ENCODE peak calls at places on chromosome 12, in four cellular contexts. T is H7, S is GM23248, P is esophagus squamous epithelium. J is an unnamed sample.

GRCh38 chr12:108337235-108338223 is 1.6 kb downstream of the CMKLR1 start:
- DNase-seq in T (peak; percentile 79), S (peak; percentile 63), P (no peak), J (no peak)

GRCh38 chr12:58321414-58321813 is 380.0 kb downstream of the ATP23 start:
- DNase-seq in T (no peak), S (no peak), P (no peak), J (no peak)

GRCh38 chr12:115351513-115352077 is 667.6 kb upstream of the TBX3 start:
- DNase-seq in T (no peak), S (peak; percentile 81), P (no peak), J (no peak)

GRCh38 chr12:118371354-118372282 is 1.1 kb downstream of the TAOK3 start:
- DNase-seq in T (peak; percentile 71), S (peak; percentile 61), P (no peak), J (no peak)

GRCh38 chr12:34597548-34598351 is 575.5 kb downstream of the ALG10 start:
- DNase-seq in T (peak; percentile 1), S (no peak), P (no peak), J (no peak)

GRCh38 chr12:10361084-10361483 is 28.8 kb downstream of the KLRK1 start:
- DNase-seq in T (no peak), S (no peak), P (no peak), J (no peak)

GRCh38 chr12:52395761-52396434 is 10.2 kb downstream of the KRT82 start:
- DNase-seq in T (peak; percentile 96), S (peak; percentile 56), P (no peak), J (no peak)

GRCh38 chr12:86290615-86291014 is 34.4 kb upstream of the MGAT4C start:
- DNase-seq in T (no peak), S (no peak), P (no peak), J (no peak)

GRCh38 chr12:32921397-32921796 is 24.8 kb upstream of the PKP2 start:
- DNase-seq in T (no peak), S (peak; percentile 6), P (no peak), J (no peak)

GRCh38 chr12:16282978-16283377 is 5.5 kb upstream of the SLC15A5 start:
- DNase-seq in T (no peak), S (no peak), P (no peak), J (no peak)

GRCh38 chr12:80551897-80552296 is 107.9 kb downstream of the PTPRQ start:
- DNase-seq in T (no peak), S (peak; percentile 93), P (no peak), J (no peak)

GRCh38 chr12:7004840-7005239 is 13.4 kb downstream of the LPCAT3 start:
- DNase-seq in T (no peak), S (no peak), P (no peak), J (no peak)

GRCh38 chr12:20442322-20442721 is 74.0 kb downstream of the PDE3A start:
- DNase-seq in T (no peak), S (no peak), P (no peak), J (no peak)

GRCh38 chr12:97752129-97752528 is 289.5 kb downstream of the RMST start:
- DNase-seq in T (no peak), S (no peak), P (no peak), J (no peak)

GRCh38 chr12:46659032-46659703 is 166.6 kb downstream of the SLC38A4 start:
- DNase-seq in T (no peak), S (peak; percentile 54), P (no peak), J (no peak)

DNA sequence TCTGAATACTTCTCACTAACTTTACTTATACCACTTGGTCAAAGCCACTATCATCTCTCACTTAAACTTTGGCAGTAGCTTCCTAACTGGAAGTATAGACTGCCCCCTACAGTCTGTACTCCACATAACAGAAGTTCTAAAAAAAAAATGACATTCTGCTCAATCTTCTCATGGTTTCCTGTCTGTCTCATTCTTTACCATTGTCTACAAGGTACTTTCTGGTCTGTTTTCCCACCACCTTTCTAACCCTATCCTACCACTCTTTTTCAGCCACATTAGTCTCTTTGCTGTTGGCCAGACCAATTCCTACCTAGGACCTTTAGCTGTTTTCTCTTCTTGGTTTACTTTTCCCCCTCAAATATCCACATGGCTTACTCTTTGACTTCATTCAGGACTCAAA is 14.7 kb downstream of the CPSF6 start:
- DNase-seq in T (peak; percentile 36), S (peak; percentile 70), P (no peak), J (no peak)
- H3K4me3 ChIP-seq in T (no peak overlapping the region), S (no peak overlapping the region), P (no peak overlapping the region), J (no peak overlapping the region)

GRCh38 chr12:96421014-96421413 is 20.8 kb upstream of the CDK17 start:
- DNase-seq in T (no peak), S (no peak), P (no peak), J (no peak)
- H3K4me3 ChIP-seq in T (no peak overlapping the region), S (peak overlapping the region; percentile 18), P (peak overlapping the region; percentile 5), J (peak overlapping the region; percentile 14)

GRCh38 chr12:24909667-24910066 is 39.2 kb downstream of the BCAT1 start:
- DNase-seq in T (no peak), S (peak; percentile 93), P (peak; percentile 6), J (no peak)

GRCh38 chr12:24913130-24913529 is 35.8 kb downstream of the BCAT1 start:
- DNase-seq in T (no peak), S (no peak), P (no peak), J (no peak)

GRCh38 chr12:24911284-24911791 is 37.6 kb downstream of the BCAT1 start:
- DNase-seq in T (no peak), S (peak; percentile 85), P (no peak), J (no peak)

GRCh38 chr12:24915501-24915900 is 33.4 kb downstream of the BCAT1 start:
- DNase-seq in T (no peak), S (no peak), P (no peak), J (no peak)

GRCh38 chr12:24913953-24914352 is 34.9 kb downstream of the BCAT1 start:
- DNase-seq in T (no peak), S (no peak), P (no peak), J (no peak)
- H3K4me3 ChIP-seq in T (no peak overlapping the region), S (no peak overlapping the region), P (no peak overlapping the region), J (no peak overlapping the region)

DNA sequence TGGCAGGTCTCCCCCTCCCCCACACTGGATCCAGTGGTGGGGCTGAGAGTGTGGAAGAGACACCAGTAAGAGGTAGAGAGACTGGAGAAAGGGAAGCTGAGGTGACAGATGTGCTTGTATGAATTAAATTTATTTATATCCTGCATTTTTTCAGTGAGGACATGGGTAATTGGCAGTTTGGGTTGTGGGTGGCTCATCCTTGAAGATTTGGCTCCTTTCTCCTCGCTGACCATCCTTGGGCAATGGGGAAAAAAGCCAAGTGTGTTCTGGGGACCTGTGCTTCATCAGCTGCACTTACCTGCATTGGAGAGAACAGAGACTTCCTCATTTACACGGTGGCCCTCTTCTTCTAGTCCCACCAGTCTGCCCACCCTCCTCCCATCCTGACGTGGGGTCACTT is 86.4 kb downstream of the RFX4 start:
- DNase-seq in T (no peak), S (no peak), P (no peak), J (no peak)
- H3K4me3 ChIP-seq in T (no peak overlapping the region), S (no peak overlapping the region), P (no peak overlapping the region), J (no peak overlapping the region)

DNA sequence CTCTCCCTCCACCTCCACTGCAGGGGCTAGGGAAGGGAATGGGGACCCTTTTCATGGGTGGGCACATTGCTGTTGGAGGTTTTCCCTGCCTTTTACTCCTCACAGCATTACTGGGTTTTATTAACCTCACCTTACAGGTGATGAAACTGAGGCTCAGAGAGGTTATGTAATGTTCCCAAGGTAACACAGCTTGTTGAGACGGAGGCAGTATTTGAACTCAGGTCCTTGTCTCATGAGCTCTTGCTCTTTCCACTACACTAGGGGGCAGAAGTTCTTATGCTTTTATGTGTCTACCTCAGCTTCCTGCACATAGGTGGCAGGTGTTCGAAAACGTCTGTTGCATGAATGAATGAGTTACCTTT is 11.7 kb downstream of the CISTR start:
- DNase-seq in T (no peak), S (no peak), P (no peak), J (no peak)
- H3K4me3 ChIP-seq in T (peak overlapping the region; percentile 6), S (no peak overlapping the region), P (peak overlapping the region; percentile 22), J (no peak overlapping the region)

GRCh38 chr12:120225852-120226640 is 25.1 kb upstream of the RPLP0 start:
- DNase-seq in T (peak; percentile 72), S (no peak), P (no peak), J (no peak)
- H3K4me3 ChIP-seq in T (no peak overlapping the region), S (no peak overlapping the region), P (no peak overlapping the region), J (no peak overlapping the region)

J was measured in effector memory CD4-positive, alpha-beta T cell.